ENCODE peak calls at places on chromosomes 6 and 20, in four cellular contexts. Z is naive B cell, G is NCI-H82, K is non-pigmented ciliary epithelial cell. Y is an unnamed sample.

GRCh38 chr20:381581-382290 is 1.2 kb downstream of the TRIB3 start:
- DNase-seq in Z (peak), G (peak), K (no peak), Y (no peak)

GRCh38 chr20:53993310-53993709 is 77.1 kb downstream of the BCAS1 start:
- DNase-seq in Z (no peak), G (no peak), K (no peak), Y (no peak)

GRCh38 chr6:130313206-130313605 is 52.6 kb upstream of the TMEM200A start:
- DNase-seq in Z (no peak), G (peak), K (no peak), Y (no peak)

GRCh38 chr6:74939309-74939708 is 266.5 kb downstream of the COL12A1 start:
- DNase-seq in Z (no peak), G (no peak), K (no peak), Y (no peak)

GRCh38 chr6:160088069-160088773 is 33.4 kb upstream of the SLC22A1 start:
- DNase-seq in Z (no peak), G (peak), K (peak), Y (peak)

GRCh38 chr6:137920331-137920730 is 53.3 kb downstream of the TNFAIP3 start:
- DNase-seq in Z (peak), G (no peak), K (no peak), Y (no peak)

GRCh38 chr6:89073840-89074239 is 6.7 kb upstream of the PNRC1 start:
- DNase-seq in Z (no peak), G (no peak), K (no peak), Y (no peak)

GRCh38 chr6:169070506-169071176 is 183.0 kb downstream of the THBS2 start:
- DNase-seq in Z (no peak), G (no peak), K (peak), Y (peak)

GRCh38 chr6:9266741-9267140 is 831.4 kb upstream of the SLC35B3 start:
- DNase-seq in Z (no peak), G (no peak), K (no peak), Y (no peak)

GRCh38 chr20:21583486-21584168 is 69.8 kb upstream of the NKX2-2 start:
- DNase-seq in Z (no peak), G (no peak), K (no peak), Y (no peak)

GRCh38 chr6:3825331-3825831 is 23.8 kb upstream of the FAM50B start:
- DNase-seq in Z (no peak), G (no peak), K (no peak), Y (no peak)

GRCh38 chr20:6142348-6142993 is 19.6 kb upstream of the FERMT1 start:
- DNase-seq in Z (peak), G (peak), K (peak), Y (peak)

GRCh38 chr6:106180208-106180607 is 94.1 kb downstream of the PRDM1 start:
- DNase-seq in Z (no peak), G (no peak), K (no peak), Y (no peak)

GRCh38 chr6:36929607-36930006 is 24.9 kb upstream of the PI16 start:
- DNase-seq in Z (no peak), G (no peak), K (no peak), Y (no peak)

GRCh38 chr6:30884521-30885480 is 482 bp downstream of the DDR1 start:
- DNase-seq in Z (peak), G (peak), K (no peak), Y (no peak)

GRCh38 chr20:21391495-21392298 is 5.6 kb downstream of the NKX2-4 start:
- DNase-seq in Z (no peak), G (peak), K (no peak), Y (no peak)

GRCh38 chr20:2349801-2350200 is 30.9 kb upstream of the TGM6 start:
- DNase-seq in Z (no peak), G (peak), K (no peak), Y (no peak)

GRCh38 chr6:7728855-7729590 is 3.1 kb downstream of the BMP6 start:
- DNase-seq in Z (no peak), G (no peak), K (no peak), Y (no peak)

GRCh38 chr6:81792826-81793225 is 40.3 kb upstream of the TENT5A start:
- DNase-seq in Z (no peak), G (no peak), K (no peak), Y (no peak)

GRCh38 chr6:14639983-14640599 is 522.5 kb downstream of the CD83 start:
- DNase-seq in Z (no peak), G (no peak), K (no peak), Y (no peak)

GRCh38 chr6:112054001-112054400 is at the start of gene CCN6:
- DNase-seq in Z (no peak), G (no peak), K (no peak), Y (no peak)

GRCh38 chr6:33199687-33200233 is 705 bp downstream of the RXRB start:
- DNase-seq in Z (no peak), G (peak), K (no peak), Y (no peak)

GRCh38 chr20:60080401-60080800 is 122.2 kb downstream of the CDH26 start:
- DNase-seq in Z (no peak), G (no peak), K (no peak), Y (no peak)

GRCh38 chr6:398558-399078 is 7.1 kb downstream of the IRF4 start:
- DNase-seq in Z (no peak), G (no peak), K (no peak), Y (no peak)

GRCh38 chr6:37576336-37576737 is 76.6 kb upstream of the CCDC167 start:
- DNase-seq in Z (no peak), G (peak), K (peak), Y (peak)

GRCh38 chr6:79718509-79719247 is 87.5 kb downstream of the SH3BGRL2 start:
- DNase-seq in Z (no peak), G (no peak), K (peak), Y (no peak)

GRCh38 chr6:42066156-42066555 is 15.8 kb downstream of the TAF8 start:
- DNase-seq in Z (no peak), G (no peak), K (no peak), Y (no peak)

GRCh38 chr6:151097207-151097606 is 142.6 kb upstream of the AKAP12 start:
- DNase-seq in Z (no peak), G (no peak), K (no peak), Y (no peak)

GRCh38 chr20:11919046-11919445 is 1.4 kb downstream of the BTBD3 start:
- DNase-seq in Z (peak), G (peak), K (no peak), Y (no peak)

GRCh38 chr20:38982291-38982690 is 20.1 kb downstream of the DHX35 start:
- DNase-seq in Z (no peak), G (no peak), K (no peak), Y (no peak)

GRCh38 chr6:108876929-108877775 is 28.9 kb downstream of the ARMC2 start:
- DNase-seq in Z (no peak), G (no peak), K (peak), Y (no peak)

GRCh38 chr6:7034055-7034454 is 73.7 kb upstream of the RREB1 start:
- DNase-seq in Z (no peak), G (no peak), K (no peak), Y (no peak)

GRCh38 chr6:19968201-19968600 is 131.0 kb downstream of the ID4 start:
- DNase-seq in Z (no peak), G (no peak), K (no peak), Y (no peak)

GRCh38 chr6:23457321-23457720 is 668.7 kb upstream of the NRSN1 start:
- DNase-seq in Z (no peak), G (no peak), K (no peak), Y (no peak)

GRCh38 chr6:45436544-45437440 is 59.1 kb upstream of the SUPT3H start:
- DNase-seq in Z (no peak), G (no peak), K (peak), Y (no peak)

GRCh38 chr6:38346291-38347079 is 293.2 kb downstream of the BTBD9 start:
- DNase-seq in Z (no peak), G (peak), K (peak), Y (peak)

GRCh38 chr6:52513464-52513863 is 63.4 kb downstream of the TRAM2 start:
- DNase-seq in Z (no peak), G (no peak), K (no peak), Y (no peak)

GRCh38 chr6:52103661-52104060 is 16.2 kb upstream of the PKHD1 start:
- DNase-seq in Z (no peak), G (no peak), K (no peak), Y (no peak)

GRCh38 chr6:31094389-31094881 is 17.9 kb downstream of the C6orf15 start:
- DNase-seq in Z (peak), G (no peak), K (no peak), Y (no peak)

Y was measured in HS-27A.